ENCODE peak calls at places on chromosome 11, in eight cellular contexts. One of them, this sample, is unnamed.

GRCh38 chr11:15775051-15775541 is 581.2 kb downstream of the SOX6 start:
- DNase-seq in thoracic aorta: no peak
- DNase-seq in ELR: no peak
- DNase-seq in HCT116: no peak
- DNase-seq in neuronal stem cell: no peak
- DNase-seq in dorsolateral prefrontal cortex: no peak
- DNase-seq in activated CD8-positive, alpha-beta memory T cell treated with anti-CD3 and anti-CD28 coated beads for 1 hour: no peak
- DNase-seq in GM12891: no peak
- DNase-seq in this sample: no peak

GRCh38 chr11:46039990-46040389 is 81.3 kb downstream of the PHF21A start:
- DNase-seq in thoracic aorta: no peak
- DNase-seq in ELR: no peak
- DNase-seq in HCT116: no peak
- DNase-seq in neuronal stem cell: no peak
- DNase-seq in dorsolateral prefrontal cortex: no peak
- DNase-seq in activated CD8-positive, alpha-beta memory T cell treated with anti-CD3 and anti-CD28 coated beads for 1 hour: no peak
- DNase-seq in GM12891: no peak
- DNase-seq in this sample: no peak

GRCh38 chr11:64499261-64500004 is 91.6 kb upstream of the SLC22A12 start:
- DNase-seq in thoracic aorta: no peak
- DNase-seq in ELR: no peak
- DNase-seq in HCT116: no peak
- DNase-seq in neuronal stem cell: no peak
- DNase-seq in dorsolateral prefrontal cortex: no peak
- DNase-seq in activated CD8-positive, alpha-beta memory T cell treated with anti-CD3 and anti-CD28 coated beads for 1 hour: no peak
- DNase-seq in GM12891: no peak
- DNase-seq in this sample: no peak

GRCh38 chr11:128613300-128613995 is 26.1 kb upstream of the ETS1 start:
- DNase-seq in thoracic aorta: no peak
- DNase-seq in ELR: no peak
- DNase-seq in HCT116: no peak
- DNase-seq in neuronal stem cell: no peak
- DNase-seq in dorsolateral prefrontal cortex: no peak
- DNase-seq in activated CD8-positive, alpha-beta memory T cell treated with anti-CD3 and anti-CD28 coated beads for 1 hour: no peak
- DNase-seq in GM12891: no peak
- DNase-seq in this sample: no peak

GRCh38 chr11:55806248-55806647 is 4.9 kb upstream of the OR5L1 start:
- DNase-seq in thoracic aorta: no peak
- DNase-seq in ELR: no peak
- DNase-seq in HCT116: no peak
- DNase-seq in neuronal stem cell: no peak
- DNase-seq in dorsolateral prefrontal cortex: no peak
- DNase-seq in activated CD8-positive, alpha-beta memory T cell treated with anti-CD3 and anti-CD28 coated beads for 1 hour: no peak
- DNase-seq in GM12891: no peak
- DNase-seq in this sample: no peak

GRCh38 chr11:66937334-66937733 is 20.8 kb downstream of the PC start:
- DNase-seq in thoracic aorta: no peak
- DNase-seq in ELR: no peak
- DNase-seq in HCT116: no peak
- DNase-seq in neuronal stem cell: no peak
- DNase-seq in dorsolateral prefrontal cortex: no peak
- DNase-seq in activated CD8-positive, alpha-beta memory T cell treated with anti-CD3 and anti-CD28 coated beads for 1 hour: no peak
- DNase-seq in GM12891: no peak
- DNase-seq in this sample: no peak

GRCh38 chr11:17012712-17013547 is 1.3 kb downstream of the PLEKHA7 start:
- DNase-seq in thoracic aorta: no peak
- DNase-seq in ELR: peak
- DNase-seq in HCT116: peak
- DNase-seq in neuronal stem cell: peak
- DNase-seq in dorsolateral prefrontal cortex: peak
- DNase-seq in activated CD8-positive, alpha-beta memory T cell treated with anti-CD3 and anti-CD28 coated beads for 1 hour: no peak
- DNase-seq in GM12891: no peak
- DNase-seq in this sample: no peak

GRCh38 chr11:17386331-17387084 is 2.0 kb downstream of the KCNJ11 start:
- DNase-seq in thoracic aorta: peak
- DNase-seq in ELR: peak
- DNase-seq in HCT116: peak
- DNase-seq in neuronal stem cell: no peak
- DNase-seq in dorsolateral prefrontal cortex: peak
- DNase-seq in activated CD8-positive, alpha-beta memory T cell treated with anti-CD3 and anti-CD28 coated beads for 1 hour: no peak
- DNase-seq in GM12891: peak
- DNase-seq in this sample: no peak

GRCh38 chr11:68140496-68141246 is 19.5 kb upstream of the CHKA start:
- DNase-seq in thoracic aorta: no peak
- DNase-seq in ELR: no peak
- DNase-seq in HCT116: no peak
- DNase-seq in neuronal stem cell: no peak
- DNase-seq in dorsolateral prefrontal cortex: no peak
- DNase-seq in activated CD8-positive, alpha-beta memory T cell treated with anti-CD3 and anti-CD28 coated beads for 1 hour: no peak
- DNase-seq in GM12891: no peak
- DNase-seq in this sample: no peak

GRCh38 chr11:134120921-134121526 is 52.2 kb downstream of the JAM3 start:
- DNase-seq in thoracic aorta: no peak
- DNase-seq in ELR: peak
- DNase-seq in HCT116: no peak
- DNase-seq in neuronal stem cell: no peak
- DNase-seq in dorsolateral prefrontal cortex: peak
- DNase-seq in activated CD8-positive, alpha-beta memory T cell treated with anti-CD3 and anti-CD28 coated beads for 1 hour: no peak
- DNase-seq in GM12891: no peak
- DNase-seq in this sample: no peak

GRCh38 chr11:45280449-45280848 is 5.7 kb downstream of the SYT13 start:
- DNase-seq in thoracic aorta: no peak
- DNase-seq in ELR: no peak
- DNase-seq in HCT116: no peak
- DNase-seq in neuronal stem cell: no peak
- DNase-seq in dorsolateral prefrontal cortex: no peak
- DNase-seq in activated CD8-positive, alpha-beta memory T cell treated with anti-CD3 and anti-CD28 coated beads for 1 hour: no peak
- DNase-seq in GM12891: no peak
- DNase-seq in this sample: no peak

GRCh38 chr11:15810079-15810478 is 546.3 kb downstream of the SOX6 start:
- DNase-seq in thoracic aorta: no peak
- DNase-seq in ELR: no peak
- DNase-seq in HCT116: no peak
- DNase-seq in neuronal stem cell: no peak
- DNase-seq in dorsolateral prefrontal cortex: no peak
- DNase-seq in activated CD8-positive, alpha-beta memory T cell treated with anti-CD3 and anti-CD28 coated beads for 1 hour: no peak
- DNase-seq in GM12891: no peak
- DNase-seq in this sample: no peak

GRCh38 chr11:95884364-95884763 is 39.5 kb downstream of the MTMR2 start:
- DNase-seq in thoracic aorta: no peak
- DNase-seq in ELR: peak
- DNase-seq in HCT116: no peak
- DNase-seq in neuronal stem cell: no peak
- DNase-seq in dorsolateral prefrontal cortex: no peak
- DNase-seq in activated CD8-positive, alpha-beta memory T cell treated with anti-CD3 and anti-CD28 coated beads for 1 hour: no peak
- DNase-seq in GM12891: no peak
- DNase-seq in this sample: no peak